ENCODE peak calls at places on chromosomes 16 and 17, in four cellular contexts. One of them, this sample, is unnamed.

GRCh38 chr16:47067203-47067602 is 76.5 kb downstream of the NETO2 start:
- DNase-seq in osteocyte: peak
- DNase-seq in thyroid gland: no peak
- DNase-seq in activated B cell treated with CpG ODN at 0.5 μM for 24 hours: no peak
- DNase-seq in this sample: no peak

GRCh38 chr17:75096082-75096625 is 8.4 kb downstream of the SLC16A5 start:
- DNase-seq in thyroid gland: peak
- DNase-seq in activated B cell treated with CpG ODN at 0.5 μM for 24 hours: no peak
- DNase-seq in osteocyte: no peak
- DNase-seq in this sample: no peak

GRCh38 chr17:69539781-69540319 is 125.4 kb downstream of the MAP2K6 start:
- DNase-seq in thyroid gland: peak
- DNase-seq in activated B cell treated with CpG ODN at 0.5 μM for 24 hours: no peak
- DNase-seq in osteocyte: no peak
- DNase-seq in this sample: no peak

GRCh38 chr17:56943505-56944125 is 17.2 kb downstream of the COIL start:
- DNase-seq in activated B cell treated with CpG ODN at 0.5 μM for 24 hours: no peak
- DNase-seq in osteocyte: no peak
- DNase-seq in thyroid gland: no peak
- DNase-seq in this sample: no peak

GRCh38 chr16:89730610-89731234 is 9.4 kb downstream of the ZNF276 start:
- DNase-seq in thyroid gland: no peak
- DNase-seq in osteocyte: no peak
- DNase-seq in activated B cell treated with CpG ODN at 0.5 μM for 24 hours: no peak
- DNase-seq in this sample: no peak

GRCh38 chr17:74110467-74110866 is 93.0 kb upstream of the RPL38 start:
- DNase-seq in activated B cell treated with CpG ODN at 0.5 μM for 24 hours: no peak
- DNase-seq in thyroid gland: peak
- DNase-seq in osteocyte: no peak
- DNase-seq in this sample: no peak

GRCh38 chr17:40615295-40615988 is 32.2 kb downstream of the SMARCE1 start:
- DNase-seq in thyroid gland: peak
- DNase-seq in activated B cell treated with CpG ODN at 0.5 μM for 24 hours: peak
- DNase-seq in osteocyte: peak
- DNase-seq in this sample: no peak

GRCh38 chr17:69734656-69735055 is 320.2 kb downstream of the MAP2K6 start:
- DNase-seq in activated B cell treated with CpG ODN at 0.5 μM for 24 hours: no peak
- DNase-seq in thyroid gland: no peak
- DNase-seq in osteocyte: no peak
- DNase-seq in this sample: no peak

GRCh38 chr16:60331168-60331567 is 1597.1 kb upstream of the GOT2 start:
- DNase-seq in osteocyte: no peak
- DNase-seq in activated B cell treated with CpG ODN at 0.5 μM for 24 hours: no peak
- DNase-seq in thyroid gland: no peak
- DNase-seq in this sample: no peak

GRCh38 chr17:3913531-3914318 is 2.5 kb downstream of the P2RX1 start:
- DNase-seq in thyroid gland: peak
- DNase-seq in osteocyte: peak
- DNase-seq in activated B cell treated with CpG ODN at 0.5 μM for 24 hours: peak
- DNase-seq in this sample: peak

GRCh38 chr17:65901394-65901793 is 290.5 kb downstream of the CEP112 start:
- DNase-seq in activated B cell treated with CpG ODN at 0.5 μM for 24 hours: no peak
- DNase-seq in thyroid gland: no peak
- DNase-seq in osteocyte: no peak
- DNase-seq in this sample: no peak

GRCh38 chr16:55559933-55560516 is 6.5 kb upstream of the CAPNS2 start:
- DNase-seq in activated B cell treated with CpG ODN at 0.5 μM for 24 hours: no peak
- DNase-seq in osteocyte: no peak
- DNase-seq in thyroid gland: no peak
- DNase-seq in this sample: no peak

GRCh38 chr16:525123-525519 is 2.4 kb upstream of the CAPN15 start:
- DNase-seq in activated B cell treated with CpG ODN at 0.5 μM for 24 hours: no peak
- DNase-seq in thyroid gland: no peak
- DNase-seq in osteocyte: no peak
- DNase-seq in this sample: no peak

GRCh38 chr16:524274-525011 is 3.1 kb upstream of the CAPN15 start:
- DNase-seq in thyroid gland: no peak
- DNase-seq in activated B cell treated with CpG ODN at 0.5 μM for 24 hours: no peak
- DNase-seq in osteocyte: no peak
- DNase-seq in this sample: no peak

GRCh38 chr16:527015-527903 is at the start of gene CAPN15:
- DNase-seq in thyroid gland: peak
- DNase-seq in activated B cell treated with CpG ODN at 0.5 μM for 24 hours: peak
- DNase-seq in osteocyte: peak
- DNase-seq in this sample: no peak

GRCh38 chr16:526181-527014 is 1.1 kb upstream of the CAPN15 start:
- DNase-seq in osteocyte: no peak
- DNase-seq in activated B cell treated with CpG ODN at 0.5 μM for 24 hours: no peak
- DNase-seq in thyroid gland: peak
- DNase-seq in this sample: no peak

GRCh38 chr16:525520-526180 is 1.9 kb upstream of the CAPN15 start:
- DNase-seq in thyroid gland: peak
- DNase-seq in activated B cell treated with CpG ODN at 0.5 μM for 24 hours: no peak
- DNase-seq in osteocyte: no peak
- DNase-seq in this sample: no peak
- TF ChIP-seq CTCF in thyroid gland: no peak
- TF ChIP-seq CTCF in activated B cell treated with CpG ODN at 0.5 μM for 24 hours: no peak
- TF ChIP-seq CTCF in osteocyte: no peak
- TF ChIP-seq CTCF in this sample: no peak

GRCh38 chr17:42009170-42009569 is 8.1 kb downstream of the DNAJC7 start:
- DNase-seq in activated B cell treated with CpG ODN at 0.5 μM for 24 hours: no peak
- DNase-seq in osteocyte: no peak
- DNase-seq in thyroid gland: no peak
- DNase-seq in this sample: no peak
- TF ChIP-seq CTCF in activated B cell treated with CpG ODN at 0.5 μM for 24 hours: no peak
- TF ChIP-seq CTCF in osteocyte: no peak
- TF ChIP-seq CTCF in thyroid gland: no peak
- TF ChIP-seq CTCF in this sample: no peak

GRCh38 chr17:68087851-68088250 is 52.3 kb downstream of the KPNA2 start:
- DNase-seq in thyroid gland: no peak
- DNase-seq in osteocyte: peak
- DNase-seq in activated B cell treated with CpG ODN at 0.5 μM for 24 hours: no peak
- DNase-seq in this sample: no peak
- TF ChIP-seq CTCF in thyroid gland: no peak
- TF ChIP-seq CTCF in osteocyte: no peak
- TF ChIP-seq CTCF in activated B cell treated with CpG ODN at 0.5 μM for 24 hours: no peak
- TF ChIP-seq CTCF in this sample: no peak

GRCh38 chr17:46975287-46975686 is 3.8 kb downstream of the RPRML start:
- DNase-seq in activated B cell treated with CpG ODN at 0.5 μM for 24 hours: no peak
- DNase-seq in osteocyte: no peak
- DNase-seq in thyroid gland: no peak
- DNase-seq in this sample: no peak

GRCh38 chr17:46977750-46978488 is 1.1 kb downstream of the RPRML start:
- DNase-seq in thyroid gland: no peak
- DNase-seq in osteocyte: no peak
- DNase-seq in activated B cell treated with CpG ODN at 0.5 μM for 24 hours: no peak
- DNase-seq in this sample: no peak

GRCh38 chr17:46978489-46979022 is 497 bp downstream of the RPRML start:
- DNase-seq in activated B cell treated with CpG ODN at 0.5 μM for 24 hours: peak
- DNase-seq in osteocyte: no peak
- DNase-seq in thyroid gland: no peak
- DNase-seq in this sample: no peak

GRCh38 chr17:46977348-46977747 is 1.7 kb downstream of the RPRML start:
- DNase-seq in activated B cell treated with CpG ODN at 0.5 μM for 24 hours: no peak
- DNase-seq in thyroid gland: peak
- DNase-seq in osteocyte: no peak
- DNase-seq in this sample: no peak

GRCh38 chr17:46976626-46977270 is 2.3 kb downstream of the RPRML start:
- DNase-seq in osteocyte: no peak
- DNase-seq in activated B cell treated with CpG ODN at 0.5 μM for 24 hours: no peak
- DNase-seq in thyroid gland: no peak
- DNase-seq in this sample: no peak
- TF ChIP-seq CTCF in osteocyte: no peak
- TF ChIP-seq CTCF in activated B cell treated with CpG ODN at 0.5 μM for 24 hours: no peak
- TF ChIP-seq CTCF in thyroid gland: no peak
- TF ChIP-seq CTCF in this sample: peak

GRCh38 chr17:15441315-15441714 is 26.1 kb downstream of the CDRT4 start:
- DNase-seq in thyroid gland: no peak
- DNase-seq in activated B cell treated with CpG ODN at 0.5 μM for 24 hours: no peak
- DNase-seq in osteocyte: no peak
- DNase-seq in this sample: no peak
- TF ChIP-seq CTCF in thyroid gland: no peak
- TF ChIP-seq CTCF in activated B cell treated with CpG ODN at 0.5 μM for 24 hours: no peak
- TF ChIP-seq CTCF in osteocyte: no peak
- TF ChIP-seq CTCF in this sample: no peak